ENCODE peak calls at places on chromosomes 5 and 9, in seven cellular contexts. X is CD8-positive, alpha-beta T cell; S is HCT116; N is upper lobe of right lung; Y is Panc1; W is heart left ventricle; G is BE2C. O is an unnamed sample. For H3K27me3, the result is how much of the 10 kb centered on the place peaks cover.

GRCh38 chr9:111957856-111958631 is 61.4 kb downstream of the UGCG start:
- DNase-seq in G (no peak), W (no peak), Y (peak), X (peak), N (no peak), S (no peak), O (no peak)

GRCh38 chr9:129176786-129177442 is 1.1 kb downstream of the IER5L start:
- DNase-seq in Y (no peak), S (no peak), X (peak), N (peak), W (peak), G (peak), O (peak)

GRCh38 chr9:36137392-36138004 is 965 bp downstream of the GLIPR2 start:
- DNase-seq in N (no peak), X (no peak), W (no peak), Y (no peak), S (no peak), G (peak), O (no peak)

GRCh38 chr5:131224387-131225191 is 39.3 kb upstream of the CDC42SE2 start:
- DNase-seq in N (no peak), G (no peak), S (no peak), Y (no peak), W (peak), X (no peak), O (no peak)

GRCh38 chr9:26054600-26055516 is 376.6 kb upstream of the TUSC1 start:
- DNase-seq in X (no peak), W (no peak), G (no peak), Y (no peak), S (no peak), N (no peak), O (no peak)

GRCh38 chr9:33885948-33886347 is 69.0 kb downstream of the UBE2R2 start:
- DNase-seq in S (no peak), X (no peak), W (no peak), Y (no peak), G (no peak), N (no peak), O (no peak)

GRCh38 chr5:82812575-82812974 is 264.6 kb downstream of the TMEM167A start:
- DNase-seq in N (no peak), W (no peak), X (no peak), Y (no peak), S (no peak), G (no peak), O (no peak)

GRCh38 chr5:175842947-175843793 is 28.2 kb upstream of the CPLX2 start:
- DNase-seq in N (no peak), W (no peak), G (peak), X (no peak), Y (no peak), S (no peak), O (no peak)

GRCh38 chr5:65512170-65512937 is 30.6 kb upstream of the ADAMTS6 start:
- DNase-seq in S (no peak), X (no peak), Y (no peak), G (no peak), N (no peak), W (no peak), O (no peak)

GRCh38 chr5:1639757-1640156 is 116.0 kb upstream of the LPCAT1 start:
- DNase-seq in W (no peak), S (no peak), X (peak), G (no peak), Y (no peak), N (peak), O (peak)

GRCh38 chr9:130451509-130452388 is 7.0 kb downstream of the ASS1 start:
- DNase-seq in N (peak), Y (no peak), S (no peak), X (no peak), G (peak), W (peak), O (no peak)

GRCh38 chr5:81228084-81228483 is 5.0 kb upstream of the CKMT2 start:
- DNase-seq in W (no peak), N (no peak), X (no peak), S (no peak), Y (no peak), G (no peak), O (no peak)

GRCh38 chr5:138068742-138069375 is 15.0 kb upstream of the WNT8A start:
- DNase-seq in Y (peak), S (peak), W (peak), X (peak), G (peak), N (peak), O (peak)

GRCh38 chr5:154367101-154367500 is 78.7 kb upstream of the SAP30L start:
- DNase-seq in S (no peak), G (no peak), X (no peak), W (no peak), N (no peak), Y (no peak), O (no peak)

GRCh38 chr9:104836235-104836634 is 72.3 kb downstream of the NIPSNAP3B start:
- DNase-seq in N (no peak), S (no peak), X (no peak), W (no peak), Y (no peak), G (no peak), O (no peak)

GRCh38 chr5:151041577-151042268 is 21.3 kb downstream of the GPX3 start:
- DNase-seq in X (no peak), W (no peak), Y (no peak), S (no peak), G (no peak), N (peak), O (no peak)

GRCh38 chr5:95718203-95718602 is 12.9 kb upstream of the RHOBTB3 start:
- DNase-seq in S (no peak), Y (no peak), X (no peak), N (no peak), G (no peak), W (no peak), O (no peak)

GRCh38 chr5:1140188-1140817 is 28.4 kb upstream of the SLC12A7 start:
- DNase-seq in W (peak), S (peak), X (peak), G (peak), N (peak), Y (peak), O (peak)

GRCh38 chr9:1879501-1879900 is 135.6 kb upstream of the SMARCA2 start:
- DNase-seq in Y (no peak), S (no peak), N (no peak), X (no peak), G (no peak), W (no peak), O (no peak)

GRCh38 chr5:1731091-1731639 is 68.5 kb downstream of the MRPL36 start:
- DNase-seq in Y (no peak), N (peak), S (no peak), X (peak), G (no peak), W (peak), O (peak)

GRCh38 chr5:54296386-54296785 is 14.0 kb downstream of the ARL15 start:
- DNase-seq in X (no peak), N (peak), S (no peak), W (no peak), G (no peak), Y (no peak), O (peak)

GRCh38 chr5:164504141-164504772 is 998.8 kb downstream of the MAT2B start:
- DNase-seq in S (peak), Y (peak), W (no peak), X (no peak), G (peak), N (no peak), O (no peak)

GRCh38 chr5:67483453-67484030 is 286.9 kb upstream of the CD180 start:
- DNase-seq in X (no peak), N (no peak), W (no peak), G (no peak), S (no peak), Y (no peak), O (no peak)

GRCh38 chr9:134381671-134382505 is 55.6 kb downstream of the RXRA start:
- DNase-seq in Y (no peak), N (no peak), S (no peak), G (no peak), X (peak), W (peak), O (no peak)

GRCh38 chr9:76738402-76738801 is 25.8 kb upstream of the PCA3 start:
- DNase-seq in W (no peak), G (no peak), Y (no peak), X (no peak), N (no peak), S (no peak), O (no peak)

GRCh38 chr9:124629600-124629999 is 122.4 kb upstream of the NR5A1 start:
- DNase-seq in G (no peak), W (no peak), Y (no peak), X (no peak), N (no peak), S (no peak), O (no peak)

GRCh38 chr5:32773944-32774343 is 62.8 kb downstream of the NPR3 start:
- DNase-seq in S (no peak), X (no peak), G (no peak), W (no peak), Y (no peak), N (no peak), O (no peak)

GRCh38 chr9:530681-531080 is 310.8 kb upstream of the DMRT1 start:
- DNase-seq in N (no peak), W (peak), Y (no peak), S (peak), G (no peak), X (no peak), O (no peak)

GRCh38 chr9:14346826-14347407 is 33.0 kb upstream of the NFIB start:
- DNase-seq in S (no peak), N (no peak), W (peak), G (no peak), Y (no peak), X (no peak), O (peak)
- H3K27me3 ChIP-seq in S (under half), N (under half), W (under half), G (under half), Y (under half), X (under half), O (half or more)

GRCh38 chr9:14671327-14671840 is 21.8 kb downstream of the ZDHHC21 start:
- DNase-seq in W (no peak), S (no peak), G (no peak), X (no peak), Y (no peak), N (no peak), O (no peak)
- H3K4me3 ChIP-seq in W (no peak), S (no peak), G (no peak), X (no peak), Y (no peak), N (no peak), O (no peak)

GRCh38 chr9:89428901-89429890 is 68.7 kb downstream of the SEMA4D start:
- DNase-seq in N (no peak), X (peak), S (no peak), W (no peak), G (no peak), Y (no peak), O (no peak)
- TF ChIP-seq CTCF in N (peak), X (peak), S (peak), W (no peak), G (peak), Y (no peak), O (no peak)

GRCh38 chr9:97852399-97853055 is 499 bp upstream of the FOXE1 start:
- DNase-seq in S (no peak), N (peak), G (no peak), Y (no peak), X (no peak), W (no peak), O (no peak)

GRCh38 chr9:97850746-97851449 is 2.1 kb upstream of the FOXE1 start:
- DNase-seq in W (no peak), X (no peak), N (no peak), Y (no peak), G (no peak), S (no peak), O (no peak)

GRCh38 chr9:97853056-97853843 is at the start of gene FOXE1:
- DNase-seq in G (no peak), X (no peak), S (no peak), N (peak), W (no peak), Y (no peak), O (peak)

GRCh38 chr9:97851450-97851883 is 1.6 kb upstream of the FOXE1 start:
- DNase-seq in X (no peak), Y (no peak), N (no peak), G (no peak), W (no peak), S (no peak), O (no peak)

DNA sequence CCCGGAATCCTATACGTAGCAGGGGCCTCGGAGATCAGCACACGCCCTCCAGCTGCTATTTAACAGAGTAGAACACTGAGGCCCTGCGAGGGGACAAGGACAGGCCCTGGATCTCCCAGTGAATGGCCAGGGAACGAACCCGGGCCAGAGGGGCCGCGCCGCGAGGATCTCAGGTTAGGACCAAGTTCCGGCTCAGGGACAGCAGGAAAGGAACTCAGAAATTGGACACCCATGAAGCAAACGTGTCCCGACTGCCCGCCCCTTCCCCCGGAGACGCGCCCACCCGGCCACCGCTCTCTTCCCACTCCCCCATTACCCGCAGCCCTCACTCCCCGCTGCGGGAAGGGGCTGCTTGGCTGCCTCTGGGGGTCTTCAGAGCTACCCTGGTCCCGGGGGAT is 1.0 kb upstream of the FOXE1 start:
- DNase-seq in X (no peak), S (no peak), W (no peak), N (no peak), Y (no peak), G (no peak), O (no peak)
- H3K27me3 ChIP-seq in X (half or more), S (under half), W (half or more), N (half or more), Y (under half), G (half or more), O (half or more)

GRCh38 chr9:95000821-95001220 is 274.3 kb downstream of the AOPEP start:
- DNase-seq in W (no peak), X (no peak), G (no peak), Y (no peak), N (no peak), S (no peak), O (no peak)
- H3K4me3 ChIP-seq in W (peak), X (no peak), G (no peak), Y (no peak), N (peak), S (no peak), O (no peak)

DNA sequence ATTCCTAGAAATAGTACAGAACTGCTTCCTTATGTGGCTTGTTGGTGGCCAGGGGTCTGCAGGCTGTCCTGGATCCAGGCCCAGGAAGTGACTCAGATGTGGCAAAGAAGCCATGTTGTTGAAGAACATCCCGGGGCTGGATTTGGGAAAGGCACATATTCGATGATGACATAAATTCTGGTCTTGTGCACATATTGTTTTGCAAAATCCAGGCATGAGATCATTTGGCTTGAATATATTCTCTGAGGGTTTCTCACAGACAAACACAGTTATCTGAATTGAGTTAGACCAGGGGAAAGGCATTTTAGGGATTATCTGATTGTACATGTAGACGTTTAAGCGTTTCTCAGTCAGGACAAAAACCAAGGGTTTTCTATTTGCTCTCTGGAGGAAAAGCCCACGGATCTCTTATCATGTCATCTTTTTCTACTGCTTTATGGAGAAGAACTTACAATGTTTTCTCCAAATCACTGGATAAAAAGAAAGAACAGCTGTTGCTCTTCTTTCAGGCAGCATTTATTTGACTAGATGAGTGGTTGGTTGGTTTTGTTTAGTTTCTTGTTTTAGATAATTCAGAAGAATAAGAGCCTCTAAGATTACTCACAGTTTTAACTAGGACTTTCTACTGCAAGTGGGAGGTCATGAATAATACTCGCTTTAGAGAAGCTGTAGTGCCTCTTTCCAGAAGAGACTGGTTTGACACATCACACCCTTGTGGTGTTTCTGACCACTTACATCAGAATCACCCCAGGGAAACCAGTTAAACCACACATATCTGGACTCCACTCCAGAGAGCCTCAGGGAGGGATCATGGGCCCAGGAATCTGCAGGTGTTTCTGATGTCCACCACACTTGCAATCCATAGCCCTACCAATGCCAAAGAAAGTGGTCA is 29.5 kb upstream of the LHFPL2 start:
- DNase-seq in W (peak), X (no peak), G (peak), N (no peak), S (peak), Y (peak), O (no peak)
- TF ChIP-seq CTCF in W (no peak), X (no peak), G (peak), N (no peak), S (no peak), Y (no peak), O (no peak)

DNA sequence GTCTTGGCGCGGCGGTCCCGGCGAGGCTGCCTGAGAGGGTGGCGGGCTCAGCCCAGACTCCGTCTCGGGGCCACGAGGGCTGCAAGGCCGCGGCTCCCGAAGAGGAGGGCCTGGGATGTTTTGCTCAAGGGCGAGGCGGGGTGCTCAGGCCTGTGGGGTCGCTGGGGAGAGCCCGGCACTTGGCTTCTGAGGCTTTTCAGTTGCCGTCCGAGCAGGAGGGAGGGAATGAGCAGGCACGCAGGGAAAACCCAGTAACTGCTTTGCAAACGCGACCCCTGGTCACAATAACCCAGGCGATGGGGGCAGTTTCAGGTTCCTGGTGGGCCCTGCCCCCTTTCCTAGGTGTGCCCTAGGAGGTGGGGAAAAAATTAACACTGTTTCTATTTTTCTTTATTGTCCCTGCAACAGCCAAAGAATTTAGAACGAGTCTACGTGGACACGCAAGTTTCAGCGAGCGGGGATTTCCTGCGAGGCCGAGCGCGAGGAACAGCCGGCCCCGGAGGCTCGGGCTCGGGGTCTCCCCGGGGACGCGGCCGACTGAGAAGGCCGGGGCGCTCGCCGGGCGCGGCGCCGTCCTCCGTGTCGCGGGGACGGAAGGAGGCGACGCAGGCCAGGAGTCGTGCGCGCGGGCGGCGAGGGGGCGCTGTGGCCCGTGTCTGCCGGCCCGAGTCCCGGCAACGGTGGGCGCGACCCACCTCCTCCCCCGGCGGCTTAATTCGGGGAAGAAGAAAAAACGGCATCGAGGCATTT is 3.3 kb upstream of the IRX2 start:
- DNase-seq in G (no peak), X (no peak), N (peak), W (no peak), S (no peak), Y (no peak), O (no peak)
- H3K27me3 ChIP-seq in G (under half), X (under half), N (half or more), W (half or more), S (under half), Y (under half), O (half or more)

DNA sequence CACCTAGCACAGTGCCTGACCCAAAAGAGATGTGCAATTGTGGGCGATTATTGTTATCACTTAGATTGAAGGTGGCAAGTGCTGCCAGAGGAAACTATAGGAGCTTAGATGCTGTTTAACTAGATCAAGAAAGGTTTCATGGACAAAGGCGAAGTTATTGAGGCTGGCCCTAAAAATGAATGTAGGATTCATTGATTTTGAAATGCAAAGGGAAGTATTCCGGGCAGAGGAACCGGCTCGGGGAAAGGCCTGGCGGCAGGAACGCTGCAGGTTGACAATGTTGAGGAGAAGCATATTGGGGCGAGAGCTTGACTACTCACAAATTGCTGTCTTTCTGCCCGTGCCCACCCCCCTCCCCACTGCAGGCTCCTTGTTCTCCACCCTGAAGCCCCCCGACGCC is 37.4 kb upstream of the TTC1 start:
- DNase-seq in N (no peak), W (no peak), Y (no peak), G (no peak), X (no peak), S (no peak), O (no peak)
- H3K4me3 ChIP-seq in N (no peak), W (no peak), Y (no peak), G (no peak), X (no peak), S (no peak), O (no peak)